ENCODE peak calls at places on chromosomes 13 and 19, in eight cellular contexts. S is uterus, I is iPS DF 6.9, Q is ascending aorta, X is pancreas, A is cardiac muscle cell, P is osteoblast, B is stomach. R is an unnamed sample. For H3K36me3 and H3K4me1, the result is how much of the 10 kb centered on the place peaks cover.

GRCh38 chr13:53151692-53152421 is 123.2 kb downstream of the OLFM4 start:
- DNase-seq in S (no peak), I (peak), Q (no peak), X (peak), A (peak), P (no peak), B (peak), R (no peak)

GRCh38 chr13:97627566-97627965 is 193.6 kb downstream of the RAP2A start:
- DNase-seq in S (peak), I (peak), Q (peak), X (peak), A (peak), P (peak), B (no peak), R (no peak)

GRCh38 chr13:99307247-99307646 is at the start of gene GPR183:
- DNase-seq in S (no peak), I (no peak), Q (no peak), X (no peak), A (peak), P (no peak), B (no peak), R (no peak)

GRCh38 chr19:40348961-40349507 is 539 bp downstream of the PLD3 start:
- DNase-seq in S (no peak), I (no peak), Q (no peak), X (no peak), A (no peak), P (peak), B (no peak), R (peak)

GRCh38 chr19:47475460-47475859 is 3.8 kb upstream of the SLC8A2 start:
- DNase-seq in S (no peak), I (no peak), Q (no peak), X (no peak), A (no peak), P (no peak), B (no peak), R (no peak)

GRCh38 chr19:10431943-10432735 is 11.8 kb downstream of the PDE4A start:
- DNase-seq in S (peak), I (no peak), Q (no peak), X (peak), A (peak), P (peak), B (peak), R (peak)

GRCh38 chr13:33776510-33776909 is 41.4 kb upstream of the RFC3 start:
- DNase-seq in S (no peak), I (no peak), Q (no peak), X (peak), A (no peak), P (no peak), B (no peak), R (no peak)

GRCh38 chr13:103694033-103694432 is 627.8 kb upstream of the SLC10A2 start:
- DNase-seq in S (no peak), I (peak), Q (no peak), X (no peak), A (peak), P (no peak), B (no peak), R (no peak)

GRCh38 chr13:26861951-26862350 is 101.4 kb upstream of the GPR12 start:
- DNase-seq in S (no peak), I (no peak), Q (no peak), X (no peak), A (no peak), P (no peak), B (no peak), R (no peak)

GRCh38 chr13:53045110-53045509 is 16.5 kb downstream of the OLFM4 start:
- DNase-seq in S (no peak), I (no peak), Q (no peak), X (no peak), A (no peak), P (no peak), B (peak), R (no peak)

GRCh38 chr19:9431475-9431874 is 3.9 kb downstream of the ZNF266 start:
- DNase-seq in S (no peak), I (peak), Q (no peak), X (no peak), A (peak), P (no peak), B (no peak), R (no peak)

GRCh38 chr19:9430444-9430843 is 4.9 kb downstream of the ZNF266 start:
- DNase-seq in S (no peak), I (no peak), Q (no peak), X (no peak), A (no peak), P (no peak), B (no peak), R (no peak)

GRCh38 chr19:9427941-9428340 is 7.4 kb downstream of the ZNF266 start:
- DNase-seq in S (no peak), I (no peak), Q (no peak), X (no peak), A (no peak), P (no peak), B (no peak), R (no peak)
- H3K36me3 ChIP-seq in S (under half), I (under half), Q (half or more), X (under half), A (under half), P (under half), B (under half), R (half or more)

GRCh38 chr19:12785431-12786011 is 5.8 kb upstream of the JUNB start:
- DNase-seq in S (no peak), I (no peak), Q (no peak), X (no peak), A (no peak), P (peak), B (no peak), R (no peak)

GRCh38 chr19:12784394-12784870 is 6.9 kb upstream of the JUNB start:
- DNase-seq in S (no peak), I (no peak), Q (no peak), X (no peak), A (no peak), P (peak), B (no peak), R (peak)

GRCh38 chr19:12783849-12784393 is 7.4 kb upstream of the JUNB start:
- DNase-seq in S (no peak), I (no peak), Q (peak), X (no peak), A (no peak), P (peak), B (no peak), R (no peak)

GRCh38 chr19:12786149-12786870 is 5.0 kb upstream of the JUNB start:
- DNase-seq in S (no peak), I (no peak), Q (peak), X (peak), A (no peak), P (peak), B (peak), R (no peak)

GRCh38 chr19:12784871-12785430 is 6.3 kb upstream of the JUNB start:
- DNase-seq in S (no peak), I (no peak), Q (no peak), X (no peak), A (no peak), P (peak), B (no peak), R (no peak)
- H3K4me1 ChIP-seq in S (under half), I (under half), Q (half or more), X (half or more), A (under half), P (under half), B (half or more), R (half or more)

GRCh38 chr13:110281736-110282135 is 25.2 kb downstream of the COL4A1 start:
- DNase-seq in S (no peak), I (no peak), Q (no peak), X (no peak), A (no peak), P (no peak), B (no peak), R (no peak)
- H3K36me3 ChIP-seq in S (under half), I (under half), Q (under half), X (under half), A (under half), P (under half), B (under half), R (under half)

GRCh38 chr19:45151821-45152503 is 8.8 kb downstream of the NKPD1 start:
- DNase-seq in S (no peak), I (no peak), Q (no peak), X (no peak), A (no peak), P (peak), B (no peak), R (no peak)
- H3K4me1 ChIP-seq in S (under half), I (under half), Q (under half), X (under half), A (under half), P (under half), B (under half), R (under half)

GRCh38 chr19:4012975-4013634 is 5.6 kb downstream of the PIAS4 start:
- DNase-seq in S (no peak), I (no peak), Q (no peak), X (no peak), A (no peak), P (peak), B (no peak), R (no peak)
- H3K36me3 ChIP-seq in S (under half), I (under half), Q (under half), X (under half), A (under half), P (under half), B (under half), R (under half)

GRCh38 chr13:41008349-41008980 is 10.7 kb downstream of the ELF1 start:
- DNase-seq in S (no peak), I (no peak), Q (no peak), X (no peak), A (no peak), P (no peak), B (no peak), R (no peak)
- H3K4me1 ChIP-seq in S (under half), I (under half), Q (under half), X (half or more), A (under half), P (under half), B (half or more), R (half or more)

R was measured in CD8-positive, alpha-beta memory T cell.